ENCODE peak calls at places on chromosomes 4 and X, in seven cellular contexts. B is heart right ventricle, L is thoracic aorta, O is COR-L47, Y is right lobe of liver, V is hypothalamus, J is adrenal gland. F is an unnamed sample.

GRCh38 chr4:60992037-60992436 is 208.1 kb upstream of the ADGRL3 start:
- DNase-seq in B (no peak), L (no peak), O (no peak), Y (no peak), V (no peak), J (no peak), F (no peak)

GRCh38 chr4:52659722-52660261 is 691 bp upstream of the USP46 start:
- DNase-seq in B (peak; percentile 74), L (peak; percentile 10), O (no peak), Y (peak; percentile 79), V (peak; percentile 47), J (peak; percentile 62), F (peak; percentile 84)

GRCh38 chr4:123102897-123103489 is 180.6 kb upstream of the NUDT6 start:
- DNase-seq in B (no peak), L (no peak), O (peak; percentile 24), Y (no peak), V (no peak), J (no peak), F (no peak)

GRCh38 chr4:133385161-133385954 is 236.3 kb downstream of the PCDH10 start:
- DNase-seq in B (no peak), L (no peak), O (no peak), Y (no peak), V (no peak), J (no peak), F (no peak)

GRCh38 chr4:156190606-156191005 is 236.9 kb upstream of the CTSO start:
- DNase-seq in B (no peak), L (no peak), O (no peak), Y (no peak), V (no peak), J (no peak), F (no peak)

GRCh38 chrX:69082055-69082752 is 83.0 kb downstream of the PJA1 start:
- DNase-seq in B (no peak), L (no peak), O (peak; percentile 13), Y (no peak), V (no peak), J (no peak), F (no peak)

GRCh38 chr4:132417220-132417619 is 731.9 kb upstream of the PCDH10 start:
- DNase-seq in B (no peak), L (no peak), O (no peak), Y (no peak), V (no peak), J (no peak), F (no peak)

GRCh38 chr4:114349543-114350175 is 248.9 kb upstream of the UGT8 start:
- DNase-seq in B (no peak), L (no peak), O (no peak), Y (no peak), V (no peak), J (no peak), F (no peak)

GRCh38 chr4:153465583-153465921 is 608 bp upstream of the TMEM131L start:
- DNase-seq in B (peak; percentile 63), L (peak; percentile 24), O (peak; percentile 74), Y (peak; percentile 71), V (peak; percentile 40), J (peak; percentile 53), F (peak; percentile 77)

GRCh38 chrX:8870411-8870810 is 69.2 kb upstream of the FAM9A start:
- DNase-seq in B (no peak), L (no peak), O (no peak), Y (no peak), V (no peak), J (no peak), F (no peak)

GRCh38 chrX:71052721-71053120 is 15.4 kb downstream of the SNX12 start:
- DNase-seq in B (no peak), L (no peak), O (no peak), Y (no peak), V (no peak), J (no peak), F (no peak)

GRCh38 chr4:109921384-109921808 is 8.7 kb downstream of the EGF start:
- DNase-seq in B (no peak), L (no peak), O (no peak), Y (no peak), V (no peak), J (no peak), F (no peak)

GRCh38 chr4:161920304-161921052 is 243.3 kb downstream of the FSTL5 start:
- DNase-seq in B (no peak), L (no peak), O (no peak), Y (no peak), V (no peak), J (no peak), F (no peak)

GRCh38 chr4:168537556-168537955 is 40.7 kb downstream of the PALLD start:
- DNase-seq in B (no peak), L (no peak), O (no peak), Y (no peak), V (no peak), J (no peak), F (no peak)

GRCh38 chr4:680931-681645 is 6.7 kb downstream of the MYL5 start:
- DNase-seq in B (peak; percentile 60), L (no peak), O (no peak), Y (peak; percentile 73), V (no peak), J (peak; percentile 72), F (peak; percentile 87)

GRCh38 chr4:148651991-148652390 is 209.8 kb upstream of the NR3C2 start:
- DNase-seq in B (no peak), L (no peak), O (no peak), Y (no peak), V (no peak), J (no peak), F (no peak)

GRCh38 chr4:155403886-155404285 is 27.1 kb upstream of the MAP9 start:
- DNase-seq in B (no peak), L (no peak), O (peak; percentile 83), Y (no peak), V (no peak), J (no peak), F (no peak)

GRCh38 chr4:123340381-123340701 is 56.3 kb upstream of the SPRY1 start:
- DNase-seq in B (no peak), L (no peak), O (no peak), Y (no peak), V (no peak), J (no peak), F (no peak)

GRCh38 chrX:51894697-51895336 is 1.4 kb downstream of the MAGED1 start:
- DNase-seq in B (peak; percentile 12), L (no peak), O (peak; percentile 3), Y (peak; percentile 28), V (peak; percentile 6), J (peak; percentile 56), F (peak; percentile 53)

GRCh38 chr4:5266991-5267390 is 215.7 kb downstream of the STK32B start:
- DNase-seq in B (no peak), L (no peak), O (no peak), Y (no peak), V (no peak), J (no peak), F (no peak)

GRCh38 chr4:133594246-133595207 is 445.4 kb downstream of the PCDH10 start:
- DNase-seq in B (no peak), L (no peak), O (no peak), Y (no peak), V (no peak), J (no peak), F (no peak)

GRCh38 chr4:118226611-118227010 is 126.2 kb downstream of the PRSS12 start:
- DNase-seq in B (no peak), L (no peak), O (no peak), Y (no peak), V (no peak), J (no peak), F (no peak)

GRCh38 chr4:64340243-64341110 is 68.8 kb downstream of the TECRL start:
- DNase-seq in B (peak; percentile 70), L (no peak), O (no peak), Y (no peak), V (no peak), J (no peak), F (no peak)

GRCh38 chr4:74768857-74769525 is 25.3 kb downstream of the BTC start:
- DNase-seq in B (no peak), L (no peak), O (no peak), Y (no peak), V (no peak), J (no peak), F (no peak)

GRCh38 chr4:23366207-23366906 is 523.5 kb downstream of the PPARGC1A start:
- DNase-seq in B (no peak), L (no peak), O (no peak), Y (no peak), V (no peak), J (no peak), F (no peak)

GRCh38 chr4:13670456-13671150 is 43.1 kb upstream of the BOD1L1 start:
- DNase-seq in B (peak; percentile 9), L (no peak), O (no peak), Y (no peak), V (no peak), J (no peak), F (no peak)

GRCh38 chrX:109274806-109275205 is 207.1 kb downstream of the GUCY2F start:
- DNase-seq in B (no peak), L (no peak), O (no peak), Y (no peak), V (no peak), J (no peak), F (no peak)

GRCh38 chr4:67250497-67250896 is 294.8 kb downstream of the CENPC start:
- DNase-seq in B (no peak), L (no peak), O (no peak), Y (no peak), V (no peak), J (no peak), F (no peak)

GRCh38 chr4:176464748-176465147 is 145.0 kb downstream of the SPCS3 start:
- DNase-seq in B (no peak), L (no peak), O (no peak), Y (no peak), V (no peak), J (no peak), F (no peak)

GRCh38 chr4:99669084-99669483 is 11.5 kb upstream of the C4orf54 start:
- DNase-seq in B (no peak), L (no peak), O (no peak), Y (no peak), V (no peak), J (no peak), F (no peak)

GRCh38 chr4:4376074-4376473 is 10.8 kb upstream of the NSG1 start:
- DNase-seq in B (no peak), L (no peak), O (no peak), Y (no peak), V (no peak), J (no peak), F (no peak)

GRCh38 chrX:100980608-100981497 is 11.3 kb downstream of the ARL13A start:
- DNase-seq in B (no peak), L (peak; percentile 15), O (no peak), Y (peak; percentile 20), V (no peak), J (peak; percentile 75), F (peak; percentile 68)

GRCh38 chr4:29900336-29900735 is 819.8 kb upstream of the PCDH7 start:
- DNase-seq in B (no peak), L (no peak), O (no peak), Y (no peak), V (no peak), J (no peak), F (no peak)

GRCh38 chrX:39834600-39834999 is 263.2 kb downstream of the BCOR start:
- DNase-seq in B (no peak), L (no peak), O (no peak), Y (no peak), V (no peak), J (no peak), F (no peak)